ENCODE peak calls at places on chromosomes 3 and 15, in seven cellular contexts. T is gastrocnemius medialis, I is SK-N-SH, J is mesendoderm, B is NB4, V is HCT116, H is foreskin fibroblast. Y is an unnamed sample.

GRCh38 chr3:176469694-176470205 is 727.5 kb downstream of the TBL1XR1 start:
- DNase-seq in V (peak), T (no peak), J (peak), B (no peak), I (no peak), H (peak), Y (no peak)

GRCh38 chr15:80978685-80979084 is 10.9 kb downstream of the MESD start:
- DNase-seq in T (no peak), B (no peak), I (no peak), H (peak), J (peak), V (no peak), Y (no peak)

GRCh38 chr3:71702131-71703024 is 22.8 kb downstream of the EIF4E3 start:
- DNase-seq in B (no peak), J (peak), T (no peak), H (no peak), I (no peak), V (no peak), Y (no peak)

GRCh38 chr3:53484979-53485378 is 9.4 kb upstream of the CACNA1D start:
- DNase-seq in H (no peak), V (no peak), T (no peak), J (no peak), I (no peak), B (no peak), Y (no peak)

GRCh38 chr3:124873241-124873640 is 13.9 kb downstream of the ITGB5 start:
- DNase-seq in V (no peak), T (no peak), B (no peak), J (peak), I (no peak), H (peak), Y (no peak)

GRCh38 chr3:14280326-14280725 is 101.7 kb downstream of the LSM3 start:
- DNase-seq in J (peak), V (no peak), B (no peak), I (no peak), T (no peak), H (no peak), Y (no peak)

GRCh38 chr15:82177291-82178010 is 85.1 kb downstream of the EFL1 start:
- DNase-seq in T (no peak), B (peak), V (no peak), I (no peak), J (peak), H (peak), Y (peak)

GRCh38 chr15:78872972-78873795 is 494 bp downstream of the MORF4L1 start:
- DNase-seq in T (peak), H (peak), V (peak), I (peak), J (peak), B (peak), Y (peak)

GRCh38 chr3:140377644-140378043 is 300.2 kb upstream of the TRIM42 start:
- DNase-seq in V (no peak), H (no peak), B (no peak), J (no peak), I (no peak), T (no peak), Y (no peak)

GRCh38 chr3:64922213-64922612 is 234.4 kb upstream of the ADAMTS9 start:
- DNase-seq in B (no peak), J (no peak), H (no peak), T (no peak), I (no peak), V (no peak), Y (no peak)

GRCh38 chr3:60931452-60931851 is 319.8 kb downstream of the FHIT start:
- DNase-seq in J (peak), V (no peak), T (no peak), H (no peak), I (no peak), B (no peak), Y (no peak)

GRCh38 chr3:48222616-48223513 is at the start of gene CAMP:
- DNase-seq in B (peak), T (peak), H (peak), I (peak), J (no peak), V (no peak), Y (peak)

GRCh38 chr15:91203619-91204018 is 103.6 kb downstream of the SV2B start:
- DNase-seq in V (no peak), J (no peak), H (no peak), I (no peak), T (no peak), B (no peak), Y (no peak)

DNA sequence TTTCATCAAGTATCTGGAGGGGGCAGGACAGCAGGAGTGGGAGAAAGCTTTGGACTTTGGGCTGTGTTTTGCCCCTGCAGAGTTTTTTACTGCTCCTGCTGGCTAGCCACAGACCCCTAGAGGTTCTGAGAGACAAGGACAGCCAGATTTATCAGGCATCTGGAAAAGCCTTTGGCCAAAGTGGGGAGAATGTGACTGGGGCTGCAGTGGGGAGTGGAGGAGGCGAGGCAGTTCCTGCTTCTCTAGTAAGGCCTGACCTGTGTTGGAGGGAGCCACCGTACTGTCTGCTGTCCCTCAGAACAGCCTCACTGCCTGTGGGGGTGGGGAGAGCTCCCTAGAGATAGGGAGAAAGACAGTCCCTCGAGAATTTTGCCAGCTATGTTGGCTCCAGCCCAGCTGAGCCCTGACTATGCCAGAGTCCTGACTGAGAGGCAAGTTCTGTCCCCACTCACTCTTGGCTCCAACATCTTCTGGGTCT is 2.2 kb downstream of the ALPK3 start:
- DNase-seq in I (peak), V (no peak), B (peak), H (no peak), T (peak), J (peak), Y (no peak)
- H3K4me3 ChIP-seq in I (no peak), V (no peak), B (no peak), H (no peak), T (peak), J (no peak), Y (no peak)

GRCh38 chr3:188680189-188680588 is 491.6 kb upstream of the TPRG1 start:
- DNase-seq in V (no peak), H (no peak), B (no peak), J (no peak), I (no peak), T (no peak), Y (no peak)
- H3K4me3 ChIP-seq in V (no peak), H (no peak), B (no peak), J (no peak), I (no peak), T (no peak), Y (no peak)

GRCh38 chr15:64089553-64090280 is 3.9 kb downstream of the CIAO2A start:
- DNase-seq in H (no peak), V (no peak), B (peak), I (no peak), T (no peak), J (no peak), Y (no peak)

GRCh38 chr15:64090527-64090926 is 3.1 kb downstream of the CIAO2A start:
- DNase-seq in I (no peak), H (no peak), V (no peak), J (no peak), B (peak), T (no peak), Y (peak)

GRCh38 chr15:64093627-64094417 is at the start of gene CIAO2A:
- DNase-seq in J (peak), H (peak), V (peak), T (peak), B (peak), I (peak), Y (peak)

GRCh38 chr15:64092864-64093626 is 593 bp downstream of the CIAO2A start:
- DNase-seq in V (no peak), I (peak), T (peak), J (peak), H (peak), B (peak), Y (peak)

DNA sequence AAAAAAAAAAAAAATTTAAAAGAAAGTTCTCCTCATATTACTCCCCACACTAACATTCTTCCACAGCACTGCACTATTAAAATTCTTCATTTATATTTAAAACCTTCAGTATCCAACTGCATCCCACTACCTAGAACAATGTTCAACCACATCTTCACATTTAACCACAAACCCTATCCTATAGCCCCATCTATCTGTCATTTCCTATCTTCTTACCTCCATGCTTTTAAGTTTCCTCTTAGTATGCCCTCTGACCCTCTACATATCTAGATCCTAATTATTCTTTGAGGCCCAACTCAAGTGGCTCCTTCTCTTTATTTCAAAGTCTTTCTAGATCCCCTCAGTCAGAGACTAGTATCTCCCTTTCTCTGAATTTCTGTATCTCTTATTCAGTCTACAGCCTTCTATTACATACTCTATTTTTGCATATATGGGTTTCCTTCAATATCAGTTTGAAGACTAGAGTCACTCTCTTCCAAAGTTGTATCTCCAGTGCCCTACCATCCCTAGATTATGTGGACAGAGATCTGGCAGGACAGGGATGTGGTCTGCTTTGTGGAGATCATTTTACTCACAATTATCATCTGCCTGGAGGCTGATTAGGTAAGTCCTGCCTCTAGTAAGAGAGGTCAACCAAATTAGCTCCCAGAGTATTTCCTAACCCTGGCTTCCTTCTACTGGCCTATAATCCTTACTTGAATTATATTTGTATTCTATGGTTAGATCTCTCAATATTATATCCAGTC is 1.4 kb downstream of the CIAO2A start:
- DNase-seq in B (peak), I (no peak), J (peak), H (no peak), T (peak), V (no peak), Y (no peak)
- H3K4me3 ChIP-seq in B (peak), I (peak), J (no peak), H (peak), T (no peak), V (peak), Y (peak)

GRCh38 chr3:110059431-110059830 is 722.1 kb upstream of the DPPA4 start:
- DNase-seq in V (no peak), H (no peak), T (no peak), I (no peak), B (no peak), J (no peak), Y (no peak)
- H3K4me3 ChIP-seq in V (no peak), H (no peak), T (no peak), I (no peak), B (no peak), J (no peak), Y (no peak)

GRCh38 chr3:129428382-129429079 is at the start of gene EFCAB12:
- DNase-seq in T (peak), V (no peak), I (peak), H (peak), B (no peak), J (peak), Y (peak)
- H3K4me3 ChIP-seq in T (peak), V (no peak), I (peak), H (peak), B (no peak), J (peak), Y (no peak)

GRCh38 chr15:96416934-96417759 is 86.6 kb downstream of the NR2F2 start:
- DNase-seq in T (no peak), B (peak), I (no peak), V (no peak), H (peak), J (peak), Y (no peak)
- H3K4me3 ChIP-seq in T (peak), B (peak), I (no peak), V (no peak), H (no peak), J (no peak), Y (peak)

GRCh38 chr3:10008588-10009344 is 17.5 kb upstream of the FANCD2 start:
- DNase-seq in I (peak), B (no peak), J (peak), V (no peak), H (peak), T (peak), Y (no peak)

GRCh38 chr3:10015476-10015904 is 10.7 kb upstream of the FANCD2 start:
- DNase-seq in I (no peak), H (peak), J (no peak), T (peak), B (peak), V (no peak), Y (peak)

GRCh38 chr3:10012106-10012505 is 14.1 kb upstream of the FANCD2 start:
- DNase-seq in I (no peak), J (no peak), T (no peak), H (no peak), B (no peak), V (no peak), Y (no peak)

GRCh38 chr3:10010546-10011465 is 15.4 kb upstream of the FANCD2 start:
- DNase-seq in T (peak), B (peak), V (peak), J (peak), I (peak), H (peak), Y (peak)

GRCh38 chr3:10011644-10012043 is 14.6 kb upstream of the FANCD2 start:
- DNase-seq in J (no peak), T (no peak), I (no peak), V (no peak), B (no peak), H (peak), Y (no peak)
- H3K4me3 ChIP-seq in J (no peak), T (peak), I (peak), V (no peak), B (no peak), H (peak), Y (no peak)

GRCh38 chr15:34795267-34796081 is at the start of gene ACTC1:
- DNase-seq in J (peak), V (no peak), I (no peak), T (peak), H (peak), B (no peak), Y (no peak)
- H3K4me3 ChIP-seq in J (peak), V (no peak), I (no peak), T (peak), H (peak), B (no peak), Y (no peak)